ENCODE peak calls at places on chromosomes 4 and X, in six cellular contexts. U is fibroblast of mammary gland, Q is AG04449, N is neural progenitor cell, G is AG10803, C is psoas muscle. D is an unnamed sample.

GRCh38 chr4:170058745-170059144 is 31.0 kb downstream of the AADAT start:
- DNase-seq in U (no peak), Q (no peak), N (no peak), G (no peak), C (no peak), D (no peak)

GRCh38 chrX:13937370-13938052 is 92.2 kb downstream of the GEMIN8 start:
- DNase-seq in U (peak; percentile 56), Q (no peak), N (peak; percentile 37), G (peak; percentile 15), C (no peak), D (peak; percentile 30)

GRCh38 chrX:68997911-68998310 is 167.3 kb downstream of the PJA1 start:
- DNase-seq in U (peak; percentile 77), Q (no peak), N (no peak), G (peak; percentile 63), C (peak; percentile 32), D (peak; percentile 72)

GRCh38 chr4:14100349-14100748 is 472.8 kb upstream of the BOD1L1 start:
- DNase-seq in U (no peak), Q (no peak), N (no peak), G (no peak), C (no peak), D (peak; percentile 37)

GRCh38 chrX:75522565-75523411 is at the start of gene ZDHHC15:
- DNase-seq in U (peak; percentile 8), Q (no peak), N (peak; percentile 65), G (peak; percentile 4), C (peak; percentile 59), D (no peak)

GRCh38 chrX:13902406-13902805 is 85.5 kb upstream of the GPM6B start:
- DNase-seq in U (peak; percentile 24), Q (no peak), N (no peak), G (no peak), C (no peak), D (no peak)

GRCh38 chrX:68920541-68920940 is 91.7 kb downstream of the EFNB1 start:
- DNase-seq in U (peak; percentile 16), Q (no peak), N (no peak), G (no peak), C (peak; percentile 22), D (no peak)

GRCh38 chr4:149047368-149047767 is 605.2 kb upstream of the NR3C2 start:
- DNase-seq in U (no peak), Q (no peak), N (no peak), G (peak; percentile 59), C (no peak), D (no peak)

GRCh38 chrX:85001344-85001743 is 2.3 kb upstream of the APOOL start:
- DNase-seq in U (no peak), Q (no peak), N (no peak), G (no peak), C (no peak), D (no peak)

GRCh38 chr4:104577405-104577804 is 82.7 kb upstream of the CXXC4 start:
- DNase-seq in U (no peak), Q (no peak), N (no peak), G (no peak), C (no peak), D (no peak)

GRCh38 chr4:156677136-156677535 is 294.5 kb downstream of the PDGFC start:
- DNase-seq in U (peak; percentile 60), Q (no peak), N (peak; percentile 63), G (peak; percentile 75), C (no peak), D (peak; percentile 54)

GRCh38 chr4:83490876-83491450 is 6.1 kb upstream of the ABRAXAS1 start:
- DNase-seq in U (peak; percentile 34), Q (no peak), N (peak; percentile 42), G (peak; percentile 26), C (no peak), D (peak; percentile 42)

GRCh38 chr4:2767705-2768074 is 11.6 kb upstream of the TNIP2 start:
- DNase-seq in U (no peak), Q (no peak), N (no peak), G (no peak), C (no peak), D (no peak)

GRCh38 chr4:7285244-7286122 is 93.1 kb downstream of the SORCS2 start:
- DNase-seq in U (no peak), Q (no peak), N (no peak), G (no peak), C (no peak), D (no peak)

GRCh38 chr4:101818362-101818761 is 27.8 kb downstream of the BANK1 start:
- DNase-seq in U (peak; percentile 3), Q (peak; percentile 34), N (no peak), G (peak; percentile 81), C (no peak), D (peak; percentile 38)

GRCh38 chrX:139642241-139642927 is 65.6 kb downstream of the MCF2 start:
- DNase-seq in U (peak; percentile 18), Q (no peak), N (peak; percentile 71), G (peak; percentile 17), C (no peak), D (peak; percentile 0)

GRCh38 chrX:27998666-27999065 is 17.4 kb upstream of the DCAF8L1 start:
- DNase-seq in U (no peak), Q (no peak), N (no peak), G (no peak), C (no peak), D (no peak)

GRCh38 chr4:112604590-112604989 is 32.1 kb downstream of the ZGRF1 start:
- DNase-seq in U (peak; percentile 66), Q (peak; percentile 12), N (peak; percentile 72), G (peak; percentile 63), C (no peak), D (peak; percentile 75)

GRCh38 chrX:46547857-46548256 is 2.6 kb upstream of the ZNF674 start:
- DNase-seq in U (peak; percentile 78), Q (peak; percentile 41), N (no peak), G (peak; percentile 81), C (no peak), D (peak; percentile 68)

GRCh38 chr4:124711469-124712416 is 789 bp downstream of the ANKRD50 start:
- DNase-seq in U (peak; percentile 79), Q (no peak), N (peak; percentile 82), G (peak; percentile 80), C (no peak), D (peak; percentile 80)

GRCh38 chr4:108152980-108153379 is 15.8 kb downstream of the LEF1 start:
- DNase-seq in U (no peak), Q (no peak), N (no peak), G (no peak), C (no peak), D (no peak)

GRCh38 chrX:112367065-112367464 is 284.5 kb upstream of the TRPC5 start:
- DNase-seq in U (no peak), Q (no peak), N (no peak), G (no peak), C (no peak), D (no peak)

DNA sequence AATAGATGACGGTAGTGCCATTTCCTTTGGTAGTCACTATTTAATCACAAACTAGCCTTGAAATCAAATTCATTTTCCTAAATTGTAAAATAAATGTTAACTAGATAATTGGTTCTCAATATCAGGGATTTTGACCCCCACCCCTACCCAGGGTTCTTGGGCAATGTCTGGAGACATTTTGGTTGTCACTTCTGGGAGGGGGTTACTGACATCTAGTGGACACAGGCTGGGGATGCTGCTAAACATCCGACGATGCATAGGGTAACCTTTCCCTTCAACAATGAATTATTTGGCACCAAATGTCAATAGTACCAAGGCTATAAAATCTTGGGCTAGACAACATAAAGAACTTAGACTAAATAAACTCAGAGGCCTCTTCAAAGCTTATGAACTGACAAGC is 285.8 kb upstream of the TRPC5 start:
- DNase-seq in U (no peak), Q (no peak), N (peak; percentile 48), G (no peak), C (no peak), D (no peak)
- TF ChIP-seq CTCF in U (peak; percentile 17), Q (peak; percentile 23), N (peak; percentile 75), G (peak; percentile 31), C (no peak), D (no peak)

GRCh38 chr4:23902203-23902602 is 12.4 kb upstream of the PPARGC1A start:
- DNase-seq in U (no peak), Q (no peak), N (no peak), G (no peak), C (no peak), D (no peak)
- TF ChIP-seq CTCF in U (peak; percentile 5), Q (no peak), N (peak; percentile 50), G (no peak), C (peak; percentile 12), D (no peak)

GRCh38 chrX:41137589-41137988 is 52.3 kb downstream of the USP9X start:
- DNase-seq in U (peak; percentile 36), Q (no peak), N (no peak), G (no peak), C (no peak), D (no peak)
- TF ChIP-seq CTCF in U (peak; percentile 66), Q (peak; percentile 9), N (peak; percentile 51), G (peak; percentile 46), C (peak; percentile 42), D (peak; percentile 35)

DNA sequence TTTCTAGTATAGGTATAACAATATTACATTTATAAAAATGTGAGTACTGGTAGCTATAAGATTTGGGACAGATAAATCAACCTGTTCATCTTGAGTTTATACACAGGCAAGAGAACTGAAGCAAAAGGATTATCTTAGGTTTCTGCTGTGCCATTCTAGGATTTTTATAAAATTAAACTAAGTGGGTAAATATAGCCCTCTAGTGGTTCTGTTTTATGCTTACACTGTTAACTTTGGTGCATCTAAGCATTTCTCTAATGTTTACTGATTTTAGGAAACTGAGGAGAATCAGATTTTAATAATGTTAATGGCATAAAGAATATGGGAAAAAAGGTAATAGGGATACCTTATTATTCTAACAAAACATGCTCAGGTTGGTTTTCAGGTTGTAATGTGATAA is 1.1 kb upstream of the RRH start:
- DNase-seq in U (peak; percentile 39), Q (no peak), N (no peak), G (peak; percentile 36), C (no peak), D (peak; percentile 55)
- TF ChIP-seq CTCF in U (peak; percentile 53), Q (peak; percentile 20), N (peak; percentile 58), G (peak; percentile 68), C (peak; percentile 53), D (peak; percentile 49)

DNA sequence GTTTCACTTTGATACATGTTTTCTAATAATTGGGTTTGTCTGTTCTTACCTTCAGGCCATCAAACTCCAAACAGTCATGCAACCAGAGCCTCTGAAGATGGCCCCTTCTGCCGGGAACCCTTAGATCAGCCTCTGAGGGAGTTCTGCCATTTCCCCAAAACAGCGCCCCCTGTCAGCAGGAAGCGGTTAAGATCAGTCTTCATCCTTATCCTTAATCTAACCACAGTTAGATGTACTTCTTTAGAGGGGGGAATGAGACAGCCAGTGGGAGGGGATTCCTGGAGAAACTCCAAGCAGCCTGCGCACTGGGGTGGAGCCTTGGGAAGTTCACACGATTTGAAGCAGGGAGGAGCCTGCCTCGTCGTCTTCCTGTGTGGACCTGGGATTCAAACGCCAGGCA is 185.4 kb downstream of the INPP4B start:
- DNase-seq in U (no peak), Q (no peak), N (no peak), G (no peak), C (no peak), D (no peak)
- TF ChIP-seq CTCF in U (peak; percentile 4), Q (no peak), N (peak; percentile 21), G (peak; percentile 11), C (no peak), D (no peak)

D was measured in cardiac fibroblast.